ENCODE peak calls at places on chromosomes 2 and 18, in four cellular contexts. C, Q, F and Z are unnamed samples.

GRCh38 chr2:233655043-233655442 is 16.7 kb upstream of the UGT1A9 start:
- DNase-seq in Q (no peak), C (no peak), F (no peak), Z (no peak)

GRCh38 chr2:159711562-159712193 is 628 bp upstream of the MARCHF7 start:
- DNase-seq in C (no peak), F (no peak), Q (no peak), Z (no peak)

GRCh38 chr2:36408198-36408703 is 52.7 kb downstream of the CRIM1 start:
- DNase-seq in C (no peak), Q (peak), F (no peak), Z (peak)

GRCh38 chr2:170924969-170925368 is 4.1 kb upstream of the GORASP2 start:
- DNase-seq in C (no peak), F (no peak), Q (no peak), Z (no peak)

GRCh38 chr2:230908595-230909191 is 16.3 kb downstream of the GPR55 start:
- DNase-seq in F (peak), C (no peak), Q (no peak), Z (peak)

GRCh38 chr2:20065885-20066602 is 14.6 kb upstream of the LAPTM4A start:
- DNase-seq in C (no peak), Q (no peak), F (peak), Z (no peak)

GRCh38 chr2:239807568-239807967 is 217.6 kb downstream of the NDUFA10 start:
- DNase-seq in F (no peak), C (no peak), Q (no peak), Z (no peak)

GRCh38 chr2:112920923-112921532 is 10.1 kb downstream of the IL37 start:
- DNase-seq in C (no peak), Q (no peak), F (peak), Z (no peak)

GRCh38 chr2:235008584-235009044 is 56.8 kb downstream of the SH3BP4 start:
- DNase-seq in C (peak), F (no peak), Q (no peak), Z (no peak)

GRCh38 chr2:1088192-1088860 is 137.7 kb downstream of the SNTG2 start:
- DNase-seq in C (no peak), Q (no peak), F (peak), Z (no peak)

GRCh38 chr2:208244422-208244821 is 10.4 kb downstream of the IDH1 start:
- DNase-seq in F (no peak), Q (no peak), C (no peak), Z (no peak)

GRCh38 chr2:160753331-160753654 is 259.7 kb upstream of the RBMS1 start:
- DNase-seq in C (no peak), F (no peak), Q (no peak), Z (no peak)

GRCh38 chr18:3814840-3815239 is 364.9 kb downstream of the TGIF1 start:
- DNase-seq in F (peak), C (no peak), Q (no peak), Z (no peak)

GRCh38 chr2:196594158-196594557 is 45.4 kb upstream of the CCDC150 start:
- DNase-seq in F (no peak), Q (no peak), C (no peak), Z (no peak)

GRCh38 chr2:205700331-205701132 is 18.2 kb downstream of the NRP2 start:
- DNase-seq in C (no peak), F (peak), Q (no peak), Z (no peak)

GRCh38 chr2:45178854-45179253 is 169.6 kb upstream of the SIX2 start:
- DNase-seq in Q (no peak), C (no peak), F (no peak), Z (no peak)

GRCh38 chr2:226079677-226080076 is 680.2 kb downstream of the NYAP2 start:
- DNase-seq in C (no peak), Q (no peak), F (peak), Z (no peak)

GRCh38 chr2:39266139-39266805 is 22.5 kb upstream of the CDKL4 start:
- DNase-seq in Q (no peak), F (no peak), C (no peak), Z (no peak)

GRCh38 chr2:235127909-235128308 is 176.1 kb downstream of the SH3BP4 start:
- DNase-seq in F (no peak), C (no peak), Q (no peak), Z (no peak)

GRCh38 chr2:55772309-55772980 is 78.8 kb upstream of the PNPT1 start:
- DNase-seq in F (no peak), Q (no peak), C (no peak), Z (no peak)

GRCh38 chr18:32072321-32072720 is 19.4 kb upstream of the RNF138 start:
- DNase-seq in C (no peak), Q (peak), F (no peak), Z (no peak)

GRCh38 chr2:203569677-203570316 is 34.7 kb upstream of the RAPH1 start:
- DNase-seq in Q (no peak), C (no peak), F (no peak), Z (no peak)

GRCh38 chr2:96921561-96922303 is 51.9 kb upstream of the SEMA4C start:
- DNase-seq in C (no peak), Q (no peak), F (no peak), Z (no peak)

GRCh38 chr18:41456791-41457190 is 498.2 kb upstream of the PIK3C3 start:
- DNase-seq in Q (no peak), F (no peak), C (no peak), Z (no peak)

GRCh38 chr2:3034396-3034795 is 343.2 kb downstream of the EIPR1 start:
- DNase-seq in F (no peak), C (no peak), Q (no peak), Z (no peak)

GRCh38 chr18:80178935-80179818 is 68.1 kb downstream of the PARD6G start:
- DNase-seq in C (no peak), Q (no peak), F (no peak), Z (no peak)

GRCh38 chr18:80182855-80183254 is 64.5 kb downstream of the PARD6G start:
- DNase-seq in Q (no peak), C (no peak), F (no peak), Z (no peak)

GRCh38 chr18:80181642-80182461 is 65.5 kb downstream of the PARD6G start:
- DNase-seq in C (no peak), F (no peak), Q (no peak), Z (no peak)

GRCh38 chr18:80180778-80181564 is 66.3 kb downstream of the PARD6G start:
- DNase-seq in F (no peak), Q (no peak), C (no peak), Z (no peak)

GRCh38 chr18:80179857-80180558 is 67.3 kb downstream of the PARD6G start:
- DNase-seq in Q (no peak), F (no peak), C (no peak), Z (no peak)
- TF ChIP-seq CTCF in Q (no peak), F (no peak), C (no peak), Z (no peak)

GRCh38 chr2:147468349-147468748 is 376.5 kb upstream of the ACVR2A start:
- DNase-seq in C (no peak), F (no peak), Q (peak), Z (no peak)
- TF ChIP-seq CTCF in C (no peak), F (no peak), Q (no peak), Z (no peak)

DNA sequence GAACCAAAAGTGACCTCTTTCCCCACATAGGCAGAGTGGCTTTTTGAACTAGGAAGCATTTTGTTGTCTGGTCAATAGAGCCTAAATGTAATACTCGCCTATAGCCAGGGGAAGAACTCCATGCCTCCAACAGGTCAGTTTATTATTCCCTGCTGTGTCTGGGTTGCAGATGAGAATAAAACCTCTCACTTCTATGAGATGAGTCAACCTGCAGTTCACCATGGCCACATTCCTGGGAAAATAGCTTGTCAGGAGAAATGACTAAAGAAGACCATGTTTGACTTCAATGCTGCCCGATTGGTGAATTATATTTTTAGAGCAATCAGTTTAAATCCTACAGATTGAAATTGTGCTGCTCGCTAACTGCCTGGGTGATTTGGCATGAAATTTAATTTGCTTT is 46.7 kb upstream of the LRRTM1 start:
- DNase-seq in Q (no peak), C (no peak), F (no peak), Z (no peak)
- TF ChIP-seq CTCF in Q (no peak), C (no peak), F (no peak), Z (no peak)

GRCh38 chr2:63486861-63487290 is 101.4 kb downstream of the WDPCP start:
- DNase-seq in F (no peak), C (no peak), Q (peak), Z (no peak)
- TF ChIP-seq CTCF in F (peak), C (no peak), Q (peak), Z (no peak)

DNA sequence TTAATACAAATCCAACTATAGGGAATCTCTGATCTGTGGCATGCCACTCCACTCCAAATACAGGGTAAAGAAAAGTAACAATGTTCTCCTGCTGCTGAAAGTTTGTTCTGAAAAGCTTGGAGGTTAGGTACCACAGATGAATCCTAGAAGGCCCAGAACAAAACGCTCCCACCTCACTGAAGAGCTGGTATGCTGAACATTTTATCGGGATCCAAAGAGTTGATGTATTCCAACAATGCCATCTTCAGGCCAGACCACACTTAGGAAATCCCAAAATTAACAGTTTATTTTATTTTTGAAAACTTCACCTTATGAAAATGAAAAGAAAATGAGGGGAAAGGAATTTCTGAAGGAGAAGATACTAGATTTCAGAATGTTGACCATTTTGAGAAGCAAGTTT is 145.1 kb upstream of the CDH19 start:
- DNase-seq in C (no peak), Q (peak), F (no peak), Z (no peak)
- TF ChIP-seq CTCF in C (no peak), Q (peak), F (no peak), Z (no peak)

GRCh38 chr2:95530734-95531133 is 46.2 kb upstream of the TRIM43B start:
- DNase-seq in F (peak), C (no peak), Q (no peak), Z (no peak)

GRCh38 chr2:95531254-95531771 is 46.8 kb upstream of the TRIM43B start:
- DNase-seq in Q (no peak), F (no peak), C (no peak), Z (no peak)

GRCh38 chr2:95525294-95526035 is 40.9 kb upstream of the TRIM43B start:
- DNase-seq in C (no peak), F (no peak), Q (peak), Z (no peak)

GRCh38 chr2:95524195-95524594 is 39.6 kb upstream of the TRIM43B start:
- DNase-seq in C (no peak), F (no peak), Q (no peak), Z (no peak)

GRCh38 chr2:95526360-95527341 is 42.1 kb upstream of the TRIM43B start:
- DNase-seq in C (no peak), F (peak), Q (peak), Z (peak)
- TF ChIP-seq CTCF in C (no peak), F (peak), Q (no peak), Z (no peak)

DNA sequence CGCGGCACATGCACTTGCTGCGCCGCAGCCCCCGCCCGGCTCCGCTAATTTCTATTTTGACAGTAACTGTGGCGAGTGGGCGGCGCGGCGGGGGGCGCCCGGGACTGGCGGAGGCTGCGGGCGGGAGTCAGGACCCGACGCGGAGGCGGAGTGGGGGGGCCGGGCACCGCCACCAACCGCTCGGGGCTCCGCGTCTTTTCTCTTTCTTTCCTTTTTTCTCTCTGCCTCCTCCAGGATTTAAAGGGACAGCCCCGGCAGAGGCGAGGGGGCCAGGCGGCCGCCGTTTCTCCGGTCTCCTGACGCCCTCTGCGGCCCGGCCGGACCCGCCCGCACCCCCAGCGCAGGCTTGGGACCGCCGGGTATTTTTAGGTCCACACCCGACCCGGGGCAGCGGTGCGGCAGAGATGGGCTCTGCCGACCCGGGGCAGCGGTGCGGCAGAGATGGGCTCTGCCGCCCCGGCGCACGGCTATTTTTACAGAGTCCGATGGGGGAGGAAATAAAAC is 460 bp upstream of the ZBTB7C start:
- DNase-seq in F (no peak), Q (peak), C (peak), Z (no peak)
- TF ChIP-seq CTCF in F (no peak), Q (peak), C (peak), Z (no peak)

DNA sequence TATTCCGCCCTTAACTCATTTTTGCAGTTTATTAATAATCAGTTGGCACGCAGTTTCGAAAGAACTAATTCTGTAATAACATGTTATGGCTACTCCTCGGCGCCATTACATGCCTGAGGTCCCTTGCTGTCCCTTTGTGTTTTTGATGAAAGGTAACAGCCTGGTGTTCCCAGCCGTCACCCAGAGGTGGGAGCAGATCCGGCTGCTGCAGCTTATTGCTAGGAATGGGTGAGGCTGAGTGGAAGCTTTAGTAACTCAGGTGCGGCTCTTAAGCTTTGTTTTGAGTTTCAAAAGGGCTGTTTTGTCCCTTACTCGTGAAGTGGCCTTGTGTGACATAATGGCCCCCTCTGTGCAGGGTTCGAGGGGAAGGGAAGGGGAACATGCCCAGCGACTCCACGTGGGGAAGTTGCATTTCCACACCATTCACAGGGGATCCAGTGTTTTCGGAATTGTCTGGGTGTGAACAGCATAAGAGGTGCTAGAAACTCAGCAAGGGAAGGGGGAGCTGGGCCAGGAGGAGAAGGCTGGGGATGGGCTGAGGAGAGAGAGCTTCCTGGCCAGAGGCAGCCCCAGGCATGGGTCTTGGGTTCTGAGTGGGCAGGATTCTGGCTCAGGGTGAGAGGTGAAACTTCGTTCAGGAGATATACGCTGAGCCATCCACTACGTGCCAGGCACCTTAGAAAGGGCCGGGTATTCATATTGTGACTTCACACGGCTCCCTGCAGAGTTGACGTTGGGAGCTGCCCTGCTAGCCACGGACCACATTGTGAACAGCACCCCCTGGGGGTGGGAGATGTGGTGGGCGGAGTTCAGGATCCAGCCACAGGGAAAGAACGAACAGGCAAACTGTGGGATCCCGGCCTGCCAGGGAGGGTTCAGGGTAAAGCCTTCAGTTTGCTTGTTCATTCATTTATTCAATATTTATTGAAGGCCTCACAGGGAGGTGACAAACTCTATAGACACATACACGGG is 84.4 kb downstream of the TGOLN2 start:
- DNase-seq in F (no peak), Q (peak), C (peak), Z (peak)
- TF ChIP-seq CTCF in F (peak), Q (peak), C (peak), Z (peak)